ENCODE peak calls at places on chromosomes 11 and 22, in ten cellular contexts. V is upper lobe of right lung; Q is heart right ventricle; L is OCI-LY7; A is colonic mucosa; S is NT2/D1; J is cardiac muscle cell; M is CD8-positive, alpha-beta T cell; G is A549; Y is IMR-90. I is an unnamed sample. For H3K9me3, the result is how much of the 10 kb centered on the place peaks cover.

GRCh38 chr11:69049490-69049867 is 747 bp downstream of the TPCN2 start:
- DNase-seq in V (peak), Q (no peak), L (peak), A (no peak), S (no peak), J (no peak), M (no peak), G (no peak), Y (no peak), I (peak)

GRCh38 chr22:38930512-38930911 is 26.9 kb upstream of the APOBEC3A start:
- DNase-seq in V (no peak), Q (no peak), L (no peak), A (no peak), S (no peak), J (no peak), M (no peak), G (no peak), Y (no peak), I (no peak)

GRCh38 chr11:13324709-13325108 is 47.1 kb downstream of the BMAL1 start:
- DNase-seq in V (no peak), Q (no peak), L (no peak), A (no peak), S (no peak), J (no peak), M (no peak), G (no peak), Y (no peak), I (no peak)

GRCh38 chr22:45966320-45966891 is 10.6 kb downstream of the WNT7B start:
- DNase-seq in V (no peak), Q (no peak), L (no peak), A (no peak), S (no peak), J (no peak), M (no peak), G (no peak), Y (no peak), I (no peak)

GRCh38 chr11:100220801-100221200 is 466.3 kb upstream of the ARHGAP42 start:
- DNase-seq in V (no peak), Q (no peak), L (no peak), A (no peak), S (no peak), J (peak), M (no peak), G (no peak), Y (no peak), I (no peak)

GRCh38 chr22:17785185-17786184 is 11.2 kb upstream of the BID start:
- DNase-seq in V (peak), Q (peak), L (peak), A (peak), S (no peak), J (no peak), M (peak), G (peak), Y (no peak), I (no peak)

GRCh38 chr11:73359341-73359740 is 16.9 kb upstream of the RELT start:
- DNase-seq in V (no peak), Q (peak), L (no peak), A (no peak), S (no peak), J (no peak), M (no peak), G (no peak), Y (peak), I (no peak)

GRCh38 chr11:83054904-83055380 is 16.8 kb downstream of the RAB30 start:
- DNase-seq in V (no peak), Q (no peak), L (peak), A (no peak), S (no peak), J (no peak), M (no peak), G (no peak), Y (no peak), I (no peak)

GRCh38 chr22:41256254-41256897 is 15.6 kb upstream of the CHADL start:
- DNase-seq in V (no peak), Q (no peak), L (no peak), A (no peak), S (no peak), J (no peak), M (no peak), G (peak), Y (peak), I (no peak)

GRCh38 chr22:38843716-38844660 is at the start of gene NPTXR:
- DNase-seq in V (no peak), Q (no peak), L (no peak), A (no peak), S (peak), J (peak), M (peak), G (peak), Y (peak), I (no peak)

GRCh38 chr22:50432131-50432870 is 42.5 kb downstream of the SBF1 start:
- DNase-seq in V (no peak), Q (no peak), L (no peak), A (no peak), S (no peak), J (no peak), M (no peak), G (no peak), Y (no peak), I (peak)

GRCh38 chr11:30128269-30128932 is 102.4 kb upstream of the FSHB start:
- DNase-seq in V (no peak), Q (peak), L (peak), A (no peak), S (no peak), J (peak), M (no peak), G (peak), Y (peak), I (no peak)

GRCh38 chr11:113817162-113817561 is 37.6 kb downstream of the CLDN25 start:
- DNase-seq in V (no peak), Q (no peak), L (no peak), A (no peak), S (no peak), J (no peak), M (no peak), G (no peak), Y (peak), I (no peak)

GRCh38 chr11:108973402-108974119 is 308.7 kb downstream of the DDX10 start:
- DNase-seq in V (no peak), Q (no peak), L (no peak), A (no peak), S (no peak), J (no peak), M (no peak), G (peak), Y (peak), I (no peak)

GRCh38 chr11:87398913-87399312 is 361.2 kb downstream of the TMEM135 start:
- DNase-seq in V (no peak), Q (peak), L (no peak), A (peak), S (peak), J (no peak), M (no peak), G (no peak), Y (no peak), I (no peak)

GRCh38 chr11:120184946-120185677 is 25.7 kb upstream of the OAF start:
- DNase-seq in V (peak), Q (peak), L (no peak), A (peak), S (no peak), J (peak), M (no peak), G (no peak), Y (peak), I (no peak)

GRCh38 chr11:76672431-76673163 is 2.0 kb upstream of the LRRC32 start:
- DNase-seq in V (no peak), Q (no peak), L (peak), A (no peak), S (no peak), J (no peak), M (peak), G (no peak), Y (no peak), I (no peak)

GRCh38 chr11:68643576-68643975 is 40.8 kb upstream of the GAL start:
- DNase-seq in V (no peak), Q (no peak), L (no peak), A (no peak), S (no peak), J (no peak), M (no peak), G (peak), Y (peak), I (no peak)

GRCh38 chr22:37260939-37261338 is 16.9 kb upstream of the RAC2 start:
- DNase-seq in V (peak), Q (peak), L (peak), A (peak), S (no peak), J (peak), M (peak), G (peak), Y (peak), I (peak)

GRCh38 chr22:36289406-36289870 is 36.5 kb downstream of the APOL1 start:
- DNase-seq in V (peak), Q (no peak), L (no peak), A (no peak), S (no peak), J (no peak), M (no peak), G (no peak), Y (no peak), I (peak)

GRCh38 chr11:87879118-87879517 is 296.1 kb downstream of the RAB38 start:
- DNase-seq in V (no peak), Q (no peak), L (no peak), A (no peak), S (no peak), J (no peak), M (no peak), G (no peak), Y (no peak), I (no peak)

GRCh38 chr11:60158666-60159065 is 24.2 kb downstream of the MS4A6A start:
- DNase-seq in V (no peak), Q (no peak), L (no peak), A (no peak), S (no peak), J (no peak), M (no peak), G (no peak), Y (no peak), I (no peak)

GRCh38 chr22:17235149-17235655 is 16.0 kb upstream of the ADA2 start:
- DNase-seq in V (no peak), Q (no peak), L (no peak), A (no peak), S (peak), J (no peak), M (no peak), G (no peak), Y (no peak), I (no peak)

GRCh38 chr11:64094463-64095223 is 58.9 kb downstream of the FLRT1 start:
- DNase-seq in V (no peak), Q (no peak), L (no peak), A (no peak), S (no peak), J (no peak), M (no peak), G (peak), Y (peak), I (peak)

GRCh38 chr11:102521121-102521520 is 9.4 kb downstream of the MMP7 start:
- DNase-seq in V (no peak), Q (no peak), L (no peak), A (no peak), S (no peak), J (no peak), M (no peak), G (no peak), Y (no peak), I (no peak)

GRCh38 chr22:46357186-46357500 is 21.6 kb downstream of the TRMU start:
- DNase-seq in V (no peak), Q (no peak), L (no peak), A (no peak), S (no peak), J (no peak), M (no peak), G (no peak), Y (no peak), I (no peak)

GRCh38 chr11:115659061-115659963 is 155.1 kb upstream of the CADM1 start:
- DNase-seq in V (peak), Q (peak), L (no peak), A (no peak), S (no peak), J (peak), M (no peak), G (no peak), Y (peak), I (no peak)

GRCh38 chr22:30575011-30575671 is 676 bp upstream of the GAL3ST1 start:
- DNase-seq in V (no peak), Q (peak), L (no peak), A (peak), S (no peak), J (no peak), M (no peak), G (no peak), Y (peak), I (no peak)

GRCh38 chr22:27515091-27515523 is 286.4 kb downstream of the MN1 start:
- DNase-seq in V (no peak), Q (peak), L (no peak), A (no peak), S (no peak), J (no peak), M (no peak), G (no peak), Y (no peak), I (no peak)

GRCh38 chr11:67111261-67111660 is 7.8 kb upstream of the KDM2A start:
- DNase-seq in V (no peak), Q (no peak), L (no peak), A (no peak), S (no peak), J (no peak), M (no peak), G (no peak), Y (peak), I (no peak)

GRCh38 chr11:119641991-119642745 is 86.8 kb downstream of the NECTIN1 start:
- DNase-seq in V (no peak), Q (no peak), L (peak), A (no peak), S (no peak), J (peak), M (no peak), G (peak), Y (peak), I (no peak)

GRCh38 chr11:35927730-35928129 is 16.1 kb upstream of the LDLRAD3 start:
- DNase-seq in V (peak), Q (no peak), L (no peak), A (peak), S (no peak), J (no peak), M (no peak), G (peak), Y (peak), I (peak)

GRCh38 chr11:206516-207212 is 535 bp downstream of the BET1L start:
- DNase-seq in V (peak), Q (no peak), L (peak), A (peak), S (no peak), J (peak), M (no peak), G (no peak), Y (no peak), I (no peak)

GRCh38 chr22:36211237-36211881 is 9.8 kb upstream of the APOL4 start:
- DNase-seq in V (no peak), Q (peak), L (no peak), A (no peak), S (no peak), J (no peak), M (no peak), G (no peak), Y (peak), I (no peak)

GRCh38 chr11:4697583-4697982 is at the start of gene OR51E2:
- DNase-seq in V (no peak), Q (no peak), L (no peak), A (no peak), S (no peak), J (no peak), M (no peak), G (no peak), Y (peak), I (no peak)

GRCh38 chr11:63804259-63804658 is 9.0 kb upstream of the SPINDOC start:
- DNase-seq in V (no peak), Q (no peak), L (no peak), A (peak), S (no peak), J (no peak), M (no peak), G (no peak), Y (no peak), I (no peak)

GRCh38 chr22:37486224-37486845 is at the start of gene MFNG:
- DNase-seq in V (peak), Q (peak), L (peak), A (peak), S (peak), J (peak), M (peak), G (peak), Y (peak), I (peak)

GRCh38 chr11:35192347-35192746 is 53.4 kb downstream of the CD44 start:
- DNase-seq in V (peak), Q (peak), L (no peak), A (peak), S (no peak), J (peak), M (no peak), G (no peak), Y (peak), I (peak)

DNA sequence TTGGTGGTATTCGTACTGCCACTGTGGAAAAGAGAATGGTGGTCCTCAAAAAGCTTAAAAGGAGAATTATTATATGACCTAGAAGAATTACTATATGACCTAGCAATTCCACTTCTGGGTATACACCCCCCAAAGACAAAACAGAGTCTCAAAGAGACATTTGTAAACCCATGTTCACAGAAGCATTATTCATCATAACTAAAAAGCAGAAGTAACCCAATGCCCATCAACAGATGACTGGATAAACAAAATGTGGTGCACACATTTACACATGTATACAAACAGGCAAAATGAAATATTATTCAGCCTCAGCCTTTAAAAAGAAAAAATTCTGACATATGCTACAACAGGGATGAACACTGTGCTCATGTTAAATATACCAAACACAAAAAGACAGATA is 89.4 kb downstream of the ARHGAP32 start:
- DNase-seq in V (no peak), Q (no peak), L (no peak), A (no peak), S (no peak), J (no peak), M (no peak), G (no peak), Y (no peak), I (no peak)
- H3K9me3 ChIP-seq in V (under half), Q (half or more), L (under half), A (under half), S (under half), J (under half), M (under half), G (under half), Y (under half), I (under half)

GRCh38 chr11:23765862-23766261 is 731.0 kb upstream of the LUZP2 start:
- DNase-seq in V (no peak), Q (no peak), L (no peak), A (no peak), S (no peak), J (no peak), M (no peak), G (no peak), Y (peak), I (no peak)

GRCh38 chr11:23772081-23772480 is 724.8 kb upstream of the LUZP2 start:
- DNase-seq in V (no peak), Q (no peak), L (no peak), A (no peak), S (no peak), J (no peak), M (no peak), G (no peak), Y (peak), I (no peak)

GRCh38 chr11:23764285-23764684 is 732.6 kb upstream of the LUZP2 start:
- DNase-seq in V (no peak), Q (no peak), L (no peak), A (no peak), S (no peak), J (no peak), M (no peak), G (no peak), Y (no peak), I (no peak)

GRCh38 chr11:23767576-23767975 is 729.3 kb upstream of the LUZP2 start:
- DNase-seq in V (no peak), Q (no peak), L (no peak), A (no peak), S (no peak), J (no peak), M (no peak), G (no peak), Y (no peak), I (no peak)

GRCh38 chr11:23769214-23769613 is 727.6 kb upstream of the LUZP2 start:
- DNase-seq in V (no peak), Q (no peak), L (no peak), A (no peak), S (no peak), J (no peak), M (no peak), G (no peak), Y (no peak), I (no peak)
- H3K9me3 ChIP-seq in V (under half), Q (under half), L (under half), A (under half), S (half or more), J (under half), M (under half), G (under half), Y (under half), I (under half)

GRCh38 chr11:70757241-70757640 is 358.9 kb downstream of the CTTN start:
- DNase-seq in V (no peak), Q (no peak), L (no peak), A (no peak), S (no peak), J (no peak), M (no peak), G (no peak), Y (no peak), I (no peak)
- H3K9me3 ChIP-seq in V (under half), Q (under half), L (under half), A (under half), S (under half), J (under half), M (under half), G (under half), Y (under half), I (under half)

GRCh38 chr22:48586799-48587185 is 1240.9 kb downstream of the BRD1 start:
- DNase-seq in V (no peak), Q (no peak), L (no peak), A (no peak), S (no peak), J (no peak), M (no peak), G (no peak), Y (no peak), I (peak)

GRCh38 chr22:48589901-48590300 is 1237.8 kb downstream of the BRD1 start:
- DNase-seq in V (no peak), Q (no peak), L (no peak), A (no peak), S (no peak), J (no peak), M (no peak), G (no peak), Y (no peak), I (no peak)

GRCh38 chr22:48588151-48588880 is 1239.4 kb downstream of the BRD1 start:
- DNase-seq in V (no peak), Q (no peak), L (no peak), A (no peak), S (no peak), J (no peak), M (no peak), G (no peak), Y (no peak), I (peak)

GRCh38 chr22:48587236-48587865 is 1240.3 kb downstream of the BRD1 start:
- DNase-seq in V (no peak), Q (no peak), L (no peak), A (no peak), S (no peak), J (no peak), M (no peak), G (no peak), Y (no peak), I (peak)

GRCh38 chr22:48588881-48589450 is 1238.7 kb downstream of the BRD1 start:
- DNase-seq in V (no peak), Q (no peak), L (no peak), A (no peak), S (no peak), J (no peak), M (no peak), G (no peak), Y (no peak), I (peak)
- H3K9me3 ChIP-seq in V (under half), Q (under half), L (under half), A (under half), S (under half), J (under half), M (under half), G (under half), Y (half or more), I (under half)

DNA sequence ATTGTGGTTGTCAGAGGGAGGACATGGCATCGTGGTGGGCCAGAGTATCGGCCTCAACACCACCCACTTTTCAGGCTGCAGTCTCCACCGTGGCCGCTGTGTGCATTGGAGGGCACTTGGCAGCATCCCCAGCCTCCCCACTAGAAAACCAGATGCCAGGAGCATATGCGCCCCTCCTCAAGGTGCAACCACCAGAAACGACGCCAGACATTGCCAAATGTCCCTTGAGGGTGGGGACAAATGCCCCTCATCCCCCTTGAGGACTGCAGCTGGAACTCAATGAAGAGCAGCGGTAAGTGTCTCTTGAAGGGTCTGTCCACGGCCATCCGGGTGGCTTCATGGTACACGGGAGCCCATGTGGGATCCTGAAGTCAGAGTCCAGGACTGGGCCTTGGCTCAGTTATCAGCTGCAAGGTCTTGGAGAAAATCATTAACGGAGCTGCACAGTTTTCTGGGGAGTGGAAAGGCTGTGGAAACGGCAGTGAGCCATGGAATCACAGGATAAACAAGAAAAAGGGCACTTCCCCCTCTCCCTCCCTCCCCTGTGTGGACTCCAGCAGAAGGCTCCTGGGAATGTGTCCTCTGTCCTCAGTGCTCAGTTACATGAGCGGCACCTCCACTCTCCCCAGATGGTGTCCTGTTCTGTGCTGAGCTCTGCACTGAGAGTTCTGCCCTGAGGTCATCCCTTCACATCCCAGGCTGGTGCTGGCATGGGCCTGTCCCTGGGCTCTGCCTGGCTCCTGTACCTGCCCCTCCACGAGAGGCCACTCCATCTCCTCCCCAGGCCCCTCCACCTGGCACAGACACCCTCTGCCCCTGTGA is 324.4 kb upstream of the B3GAT1 start:
- DNase-seq in V (no peak), Q (no peak), L (no peak), A (no peak), S (no peak), J (no peak), M (no peak), G (no peak), Y (no peak), I (no peak)
- H3K9me3 ChIP-seq in V (under half), Q (under half), L (under half), A (under half), S (under half), J (under half), M (under half), G (under half), Y (under half), I (under half)

I was measured in left lung.